ENCODE peak calls at places on chromosome 4, in seven cellular contexts. X is fibroblast of lung, T is GM06990, D is ovary, I is AG04450, B is adrenal gland, S is AG09309. R is an unnamed sample.

GRCh38 chr4:111406036-111406435 is 739.2 kb upstream of the FAM241A start:
- DNase-seq in D (no peak), X (no peak), T (no peak), B (no peak), I (no peak), S (peak), R (no peak)

GRCh38 chr4:8917868-8918783 is 46.5 kb upstream of the HMX1 start:
- DNase-seq in D (no peak), T (peak), X (peak), I (no peak), S (no peak), B (peak), R (peak)

GRCh38 chr4:84309191-84309590 is 189.9 kb downstream of the NKX6-1 start:
- DNase-seq in T (no peak), B (no peak), I (no peak), X (no peak), D (no peak), S (no peak), R (no peak)

GRCh38 chr4:4356106-4357041 is 30.5 kb upstream of the NSG1 start:
- DNase-seq in I (no peak), T (no peak), X (no peak), S (no peak), D (peak), B (no peak), R (no peak)

GRCh38 chr4:125365731-125366130 is 51.0 kb downstream of the FAT4 start:
- DNase-seq in I (no peak), D (no peak), T (no peak), S (no peak), X (no peak), B (no peak), R (no peak)

GRCh38 chr4:126269106-126269505 is 954.4 kb downstream of the FAT4 start:
- DNase-seq in I (no peak), B (no peak), S (no peak), T (no peak), X (peak), D (no peak), R (no peak)

GRCh38 chr4:141155586-141155985 is 22.3 kb upstream of the RNF150 start:
- DNase-seq in T (no peak), D (no peak), X (no peak), S (no peak), I (no peak), B (no peak), R (no peak)

GRCh38 chr4:115671581-115671980 is 558.2 kb upstream of the NDST4 start:
- DNase-seq in T (no peak), D (no peak), B (no peak), I (no peak), S (no peak), X (no peak), R (no peak)

GRCh38 chr4:87949961-87950360 is 25.6 kb upstream of the SPP1 start:
- DNase-seq in S (no peak), B (peak), X (peak), I (no peak), D (no peak), T (no peak), R (no peak)

GRCh38 chr4:126265880-126266279 is 951.1 kb downstream of the FAT4 start:
- DNase-seq in D (no peak), I (no peak), T (no peak), S (no peak), B (no peak), X (no peak), R (no peak)

GRCh38 chr4:62474802-62475201 is 1274.7 kb downstream of the ADGRL3 start:
- DNase-seq in T (no peak), X (no peak), I (no peak), B (no peak), S (no peak), D (no peak), R (no peak)

GRCh38 chr4:130395871-130396270 is 1299.9 kb downstream of the C4orf33 start:
- DNase-seq in I (peak), B (no peak), S (no peak), T (no peak), D (no peak), X (peak), R (no peak)

GRCh38 chr4:88008133-88008621 is 742 bp downstream of the PKD2 start:
- DNase-seq in T (peak), I (no peak), B (peak), D (peak), X (peak), S (no peak), R (peak)

GRCh38 chr4:96473246-96473645 is 633.4 kb downstream of the PDHA2 start:
- DNase-seq in B (no peak), I (no peak), S (no peak), D (no peak), T (no peak), X (no peak), R (no peak)

GRCh38 chr4:87150498-87151261 is 69.7 kb downstream of the KLHL8 start:
- DNase-seq in T (peak), S (peak), I (peak), B (peak), X (peak), D (peak), R (peak)

GRCh38 chr4:106056914-106057313 is 161.6 kb downstream of the NPNT start:
- DNase-seq in T (no peak), S (no peak), I (no peak), D (no peak), X (no peak), B (no peak), R (peak)

GRCh38 chr4:5824635-5825034 is 68.3 kb downstream of the CRMP1 start:
- DNase-seq in S (no peak), X (peak), I (no peak), D (no peak), B (no peak), T (no peak), R (peak)

GRCh38 chr4:182318256-182318655 is 75.1 kb downstream of the TENM3 start:
- DNase-seq in X (peak), I (no peak), S (no peak), D (no peak), B (no peak), T (no peak), R (no peak)

GRCh38 chr4:154490261-154490588 is 1.4 kb downstream of the DCHS2 start:
- DNase-seq in D (no peak), X (no peak), S (no peak), T (no peak), I (no peak), B (no peak), R (no peak)

GRCh38 chr4:108834787-108835384 is 72.0 kb upstream of the ETNPPL start:
- DNase-seq in D (no peak), X (peak), T (no peak), B (no peak), I (peak), S (peak), R (no peak)

GRCh38 chr4:184504385-184504784 is 30.0 kb upstream of the IRF2 start:
- DNase-seq in I (no peak), D (no peak), S (no peak), X (no peak), T (no peak), B (no peak), R (no peak)

GRCh38 chr4:33160126-33160525 is 2440.0 kb downstream of the PCDH7 start:
- DNase-seq in S (peak), T (no peak), I (no peak), B (no peak), D (no peak), X (peak), R (no peak)

GRCh38 chr4:118993329-118993728 is 104.7 kb downstream of the SYNPO2 start:
- DNase-seq in B (no peak), T (no peak), X (no peak), D (no peak), I (no peak), S (no peak), R (no peak)

GRCh38 chr4:55938501-55938900 is 10.2 kb upstream of the CEP135 start:
- DNase-seq in T (no peak), B (no peak), D (no peak), X (no peak), I (no peak), S (no peak), R (no peak)

GRCh38 chr4:179095585-179096228 is 1653.5 kb upstream of the AGA start:
- DNase-seq in I (peak), X (peak), D (no peak), B (no peak), T (no peak), S (no peak), R (peak)

GRCh38 chr4:98620087-98620784 is 38.2 kb downstream of the TSPAN5 start:
- DNase-seq in X (no peak), B (no peak), T (no peak), I (no peak), S (no peak), D (no peak), R (no peak)

GRCh38 chr4:115113382-115114106 is at the start of gene NDST4:
- DNase-seq in X (peak), B (no peak), T (no peak), I (no peak), D (no peak), S (no peak), R (no peak)

GRCh38 chr4:48342559-48342878 is 1.2 kb downstream of the SLAIN2 start:
- DNase-seq in B (no peak), I (no peak), T (no peak), D (no peak), S (no peak), X (peak), R (no peak)

GRCh38 chr4:76233967-76234678 is 17.4 kb upstream of the FAM47E start:
- DNase-seq in B (no peak), I (no peak), X (no peak), D (no peak), S (no peak), T (no peak), R (no peak)

GRCh38 chr4:139014391-139015268 is 951 bp upstream of the NOCT start:
- DNase-seq in X (peak), D (no peak), B (peak), T (no peak), I (peak), S (peak), R (peak)

GRCh38 chr4:124025423-124025822 is 628.8 kb downstream of the SPRY1 start:
- DNase-seq in S (no peak), D (no peak), I (no peak), X (no peak), T (no peak), B (no peak), R (no peak)

GRCh38 chr4:70372760-70373159 is 10.2 kb upstream of the SMR3B start:
- DNase-seq in B (no peak), X (no peak), D (no peak), I (no peak), S (no peak), T (no peak), R (no peak)

GRCh38 chr4:139214039-139214534 is 37.1 kb upstream of the ELF2 start:
- DNase-seq in I (no peak), B (peak), S (no peak), X (peak), D (no peak), T (peak), R (peak)

GRCh38 chr4:136078971-136079370 is 1453.3 kb downstream of the PCDH18 start:
- DNase-seq in I (no peak), T (no peak), S (no peak), X (peak), B (no peak), D (no peak), R (no peak)

GRCh38 chr4:7194251-7195137 is 2.2 kb downstream of the SORCS2 start:
- DNase-seq in S (no peak), I (no peak), B (no peak), D (no peak), X (no peak), T (no peak), R (peak)
- TF ChIP-seq CTCF in S (peak), I (peak), B (peak), D (peak), X (peak), T (peak), R (peak)

GRCh38 chr4:147054241-147054902 is 108.7 kb upstream of the TTC29 start:
- DNase-seq in B (no peak), X (peak), D (no peak), I (no peak), S (no peak), T (no peak), R (no peak)

GRCh38 chr4:147060171-147060931 is 114.7 kb upstream of the TTC29 start:
- DNase-seq in X (peak), S (peak), I (peak), D (no peak), T (no peak), B (no peak), R (no peak)

GRCh38 chr4:147056951-147057630 is 111.4 kb upstream of the TTC29 start:
- DNase-seq in X (peak), T (no peak), D (no peak), B (no peak), S (no peak), I (no peak), R (peak)

GRCh38 chr4:147059064-147059731 is 113.5 kb upstream of the TTC29 start:
- DNase-seq in B (no peak), I (no peak), T (no peak), D (no peak), S (no peak), X (no peak), R (peak)

DNA sequence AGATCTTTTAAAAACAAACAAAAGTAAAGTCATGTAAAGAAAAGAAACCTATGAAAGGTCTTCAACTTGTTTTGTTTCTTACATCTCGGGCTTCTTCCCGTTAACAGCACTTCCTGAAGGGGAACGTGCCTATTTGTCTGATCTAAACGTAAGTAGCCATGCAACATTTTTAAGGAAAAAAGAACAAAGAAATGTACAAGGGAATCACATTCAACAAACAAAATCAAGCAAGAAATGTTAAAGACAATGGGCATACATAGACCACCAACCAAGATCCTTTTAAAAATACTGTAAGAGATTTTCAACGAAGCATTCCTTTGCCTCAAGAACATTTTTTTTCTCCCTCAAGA is 111.9 kb upstream of the TTC29 start:
- DNase-seq in X (peak), B (no peak), I (no peak), T (no peak), D (no peak), S (no peak), R (peak)
- H3K4me3 ChIP-seq in X (peak), B (peak), I (peak), T (peak), D (peak), S (peak), R (peak)

GRCh38 chr4:93786149-93786548 is 42.4 kb upstream of the ATOH1 start:
- DNase-seq in T (no peak), S (no peak), D (no peak), X (no peak), B (no peak), I (no peak), R (no peak)

GRCh38 chr4:93791570-93792195 is 36.9 kb upstream of the ATOH1 start:
- DNase-seq in X (peak), B (peak), I (peak), D (peak), S (peak), T (peak), R (peak)

DNA sequence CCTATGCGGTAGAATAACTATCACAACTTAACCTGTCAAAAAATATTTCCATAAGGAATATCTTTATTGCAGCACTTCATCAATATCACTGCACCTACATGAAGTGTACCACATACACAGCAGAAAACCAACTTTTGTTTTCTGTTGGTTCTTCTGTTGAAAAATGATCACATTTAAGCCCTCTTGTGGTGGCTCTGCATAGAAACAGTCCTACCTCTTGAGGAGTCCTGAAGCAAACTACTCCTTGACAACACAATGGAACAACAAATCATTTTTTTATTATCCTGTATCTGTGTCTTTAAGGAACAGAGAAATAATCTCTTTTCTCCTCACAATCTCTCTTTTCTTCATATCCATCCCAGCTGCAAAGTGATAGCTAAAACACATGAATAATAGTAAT is 39.8 kb upstream of the ATOH1 start:
- DNase-seq in D (no peak), I (no peak), B (no peak), T (no peak), X (peak), S (no peak), R (peak)
- TF ChIP-seq CTCF in D (no peak), I (peak), B (no peak), T (peak), X (peak), S (peak), R (peak)

GRCh38 chr4:168632246-168632832 is 135.5 kb downstream of the PALLD start:
- DNase-seq in D (no peak), I (no peak), T (no peak), B (no peak), S (no peak), X (no peak), R (no peak)
- H3K4me3 ChIP-seq in D (peak), I (peak), T (no peak), B (peak), S (peak), X (peak), R (no peak)

DNA sequence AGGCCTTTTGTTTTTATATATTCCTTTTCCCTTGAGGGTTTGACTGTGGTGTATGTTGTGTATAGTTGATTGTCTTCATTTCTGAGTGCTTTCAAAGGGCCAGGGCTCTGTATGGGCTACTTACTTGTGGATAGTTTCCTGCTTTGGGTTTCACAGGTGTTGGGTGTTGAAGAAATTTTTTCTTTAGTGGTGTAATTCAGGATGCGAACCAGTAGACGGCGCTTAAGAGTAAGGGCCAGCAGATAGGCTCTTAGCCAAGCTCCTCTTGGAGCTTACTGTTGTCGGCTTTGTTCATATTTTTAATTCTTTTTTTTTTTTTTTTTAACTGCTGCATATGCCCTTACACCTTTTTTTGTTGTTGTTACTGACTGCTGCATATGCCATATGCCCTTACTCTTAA is 276.3 kb upstream of the GALNT7 start:
- DNase-seq in S (no peak), X (peak), I (no peak), B (no peak), T (no peak), D (no peak), R (peak)
- TF ChIP-seq CTCF in S (peak), X (peak), I (peak), B (peak), T (peak), D (no peak), R (peak)

GRCh38 chr4:1622956-1623355 is 61.2 kb downstream of the FAM53A start:
- DNase-seq in B (no peak), D (no peak), S (no peak), I (no peak), X (no peak), T (no peak), R (no peak)
- H3K4me3 ChIP-seq in B (no peak), D (no peak), S (no peak), I (no peak), X (no peak), T (no peak), R (no peak)

GRCh38 chr4:148441624-148441985 is 609 bp downstream of the NR3C2 start:
- DNase-seq in X (no peak), B (no peak), D (no peak), T (no peak), S (no peak), I (no peak), R (no peak)

GRCh38 chr4:148437439-148437838 is 4.8 kb downstream of the NR3C2 start:
- DNase-seq in T (no peak), I (no peak), X (no peak), S (no peak), B (no peak), D (no peak), R (no peak)

GRCh38 chr4:148435654-148436406 is 6.4 kb downstream of the NR3C2 start:
- DNase-seq in X (no peak), B (no peak), S (no peak), D (no peak), I (no peak), T (no peak), R (no peak)

GRCh38 chr4:148436512-148436911 is 5.7 kb downstream of the NR3C2 start:
- DNase-seq in B (no peak), S (no peak), X (no peak), I (no peak), T (no peak), D (no peak), R (no peak)

DNA sequence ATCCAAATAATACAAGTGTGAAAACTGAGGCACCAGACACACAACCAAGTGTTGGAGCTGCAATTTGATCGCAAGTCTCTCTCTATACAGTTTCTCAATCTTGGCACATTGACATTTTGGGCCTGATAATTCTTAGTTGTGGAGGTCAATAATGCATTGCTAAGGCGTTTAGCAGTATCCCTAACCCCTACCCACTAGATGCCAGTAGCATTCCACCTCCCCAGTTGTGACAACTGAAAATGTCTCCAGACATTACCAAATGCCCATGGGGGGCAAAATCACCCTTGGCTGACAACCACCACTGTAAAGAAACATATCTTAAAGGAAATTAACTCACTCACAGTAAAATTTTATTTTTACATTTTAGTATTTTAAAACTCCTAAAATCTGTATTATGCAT is 4.2 kb downstream of the NR3C2 start:
- DNase-seq in T (no peak), X (no peak), B (no peak), S (no peak), I (no peak), D (no peak), R (no peak)
- TF ChIP-seq CTCF in T (no peak), X (no peak), B (no peak), S (no peak), I (no peak), D (no peak), R (no peak)

DNA sequence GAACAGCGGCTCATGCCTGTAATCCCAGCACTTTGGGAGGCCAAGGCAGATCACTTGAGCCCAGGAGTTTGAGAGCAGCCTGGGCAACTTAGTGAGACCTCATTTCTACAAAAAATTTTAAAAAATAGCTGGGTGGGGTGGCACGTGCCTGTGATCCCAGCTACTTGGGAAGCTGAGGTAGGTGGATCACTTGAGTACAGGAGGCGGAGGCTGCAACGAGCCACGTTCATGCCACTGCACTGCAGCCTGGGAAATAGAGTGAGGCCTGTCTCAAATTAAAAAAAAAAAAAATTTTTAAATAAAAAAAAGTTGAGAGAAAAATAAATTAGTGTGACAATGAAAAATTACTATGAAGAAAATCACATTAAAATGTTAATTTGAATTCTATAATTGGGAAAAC is 10.5 kb downstream of the VEGFC start:
- DNase-seq in I (no peak), X (no peak), B (no peak), S (no peak), D (no peak), T (no peak), R (no peak)
- H3K4me3 ChIP-seq in I (no peak), X (no peak), B (no peak), S (no peak), D (no peak), T (no peak), R (no peak)

R was measured in GM12865.